ENCODE peak calls at places on chromosome 12, in seven cellular contexts. One of them, this sample, is unnamed.

GRCh38 chr12:73598626-73599025 is 939.0 kb upstream of the ATXN7L3B start:
- DNase-seq in OCI-M1: no peak
- DNase-seq in HEK293T: no peak
- DNase-seq in nephron progenitor cell: no peak
- DNase-seq in stimulated activated CD8-positive, alpha-beta memory T cell treated with anti-CD3 and anti-CD28 coated beads, Interleukin-12 subunit alpha, Interleukin-12 subunit beta, amount 100 ng/mL, for 4 hours: no peak
- DNase-seq in hippocampal formation: no peak
- DNase-seq in hepatic stellate cell: no peak
- DNase-seq in this sample: no peak

GRCh38 chr12:2944401-2945047 is 14.7 kb upstream of the TEAD4 start:
- DNase-seq in hepatic stellate cell: no peak
- DNase-seq in OCI-M1: peak; percentile 41
- DNase-seq in hippocampal formation: no peak
- DNase-seq in stimulated activated CD8-positive, alpha-beta memory T cell treated with anti-CD3 and anti-CD28 coated beads, Interleukin-12 subunit alpha, Interleukin-12 subunit beta, amount 100 ng/mL, for 4 hours: no peak
- DNase-seq in HEK293T: peak; percentile 55
- DNase-seq in nephron progenitor cell: peak; percentile 64
- DNase-seq in this sample: peak; percentile 66

GRCh38 chr12:27060740-27061139 is 21.6 kb downstream of the C12orf71 start:
- DNase-seq in HEK293T: no peak
- DNase-seq in hepatic stellate cell: no peak
- DNase-seq in nephron progenitor cell: no peak
- DNase-seq in hippocampal formation: no peak
- DNase-seq in OCI-M1: no peak
- DNase-seq in stimulated activated CD8-positive, alpha-beta memory T cell treated with anti-CD3 and anti-CD28 coated beads, Interleukin-12 subunit alpha, Interleukin-12 subunit beta, amount 100 ng/mL, for 4 hours: no peak
- DNase-seq in this sample: no peak

GRCh38 chr12:642633-643477 is 20.4 kb downstream of the NINJ2 start:
- DNase-seq in OCI-M1: peak; percentile 86
- DNase-seq in hippocampal formation: peak; percentile 65
- DNase-seq in hepatic stellate cell: peak; percentile 77
- DNase-seq in nephron progenitor cell: peak; percentile 75
- DNase-seq in HEK293T: peak; percentile 68
- DNase-seq in stimulated activated CD8-positive, alpha-beta memory T cell treated with anti-CD3 and anti-CD28 coated beads, Interleukin-12 subunit alpha, Interleukin-12 subunit beta, amount 100 ng/mL, for 4 hours: peak; percentile 64
- DNase-seq in this sample: peak; percentile 85

GRCh38 chr12:79782197-79782890 is 91.6 kb upstream of the PAWR start:
- DNase-seq in HEK293T: no peak
- DNase-seq in nephron progenitor cell: no peak
- DNase-seq in stimulated activated CD8-positive, alpha-beta memory T cell treated with anti-CD3 and anti-CD28 coated beads, Interleukin-12 subunit alpha, Interleukin-12 subunit beta, amount 100 ng/mL, for 4 hours: no peak
- DNase-seq in hippocampal formation: no peak
- DNase-seq in hepatic stellate cell: no peak
- DNase-seq in OCI-M1: peak; percentile 76
- DNase-seq in this sample: no peak

GRCh38 chr12:49260165-49260564 is 4.7 kb upstream of the TUBA1C start:
- DNase-seq in hepatic stellate cell: no peak
- DNase-seq in stimulated activated CD8-positive, alpha-beta memory T cell treated with anti-CD3 and anti-CD28 coated beads, Interleukin-12 subunit alpha, Interleukin-12 subunit beta, amount 100 ng/mL, for 4 hours: no peak
- DNase-seq in HEK293T: no peak
- DNase-seq in nephron progenitor cell: no peak
- DNase-seq in OCI-M1: peak; percentile 25
- DNase-seq in hippocampal formation: no peak
- DNase-seq in this sample: no peak

GRCh38 chr12:113766880-113767878 is 198.9 kb downstream of the RBM19 start:
- DNase-seq in hippocampal formation: no peak
- DNase-seq in hepatic stellate cell: peak; percentile 85
- DNase-seq in OCI-M1: no peak
- DNase-seq in nephron progenitor cell: no peak
- DNase-seq in stimulated activated CD8-positive, alpha-beta memory T cell treated with anti-CD3 and anti-CD28 coated beads, Interleukin-12 subunit alpha, Interleukin-12 subunit beta, amount 100 ng/mL, for 4 hours: no peak
- DNase-seq in HEK293T: no peak
- DNase-seq in this sample: no peak

GRCh38 chr12:69987453-69988102 is 162.6 kb downstream of the MYRFL start:
- DNase-seq in hippocampal formation: no peak
- DNase-seq in nephron progenitor cell: no peak
- DNase-seq in OCI-M1: no peak
- DNase-seq in hepatic stellate cell: peak; percentile 54
- DNase-seq in stimulated activated CD8-positive, alpha-beta memory T cell treated with anti-CD3 and anti-CD28 coated beads, Interleukin-12 subunit alpha, Interleukin-12 subunit beta, amount 100 ng/mL, for 4 hours: no peak
- DNase-seq in HEK293T: no peak
- DNase-seq in this sample: no peak

GRCh38 chr12:113022563-113023297 is 33.8 kb upstream of the DTX1 start:
- DNase-seq in HEK293T: no peak
- DNase-seq in hippocampal formation: no peak
- DNase-seq in OCI-M1: no peak
- DNase-seq in nephron progenitor cell: no peak
- DNase-seq in hepatic stellate cell: no peak
- DNase-seq in stimulated activated CD8-positive, alpha-beta memory T cell treated with anti-CD3 and anti-CD28 coated beads, Interleukin-12 subunit alpha, Interleukin-12 subunit beta, amount 100 ng/mL, for 4 hours: no peak
- DNase-seq in this sample: no peak

GRCh38 chr12:57836442-57837375 is 9.8 kb downstream of the CTDSP2 start:
- DNase-seq in hepatic stellate cell: peak; percentile 90
- DNase-seq in HEK293T: peak; percentile 42
- DNase-seq in nephron progenitor cell: peak; percentile 43
- DNase-seq in OCI-M1: peak; percentile 88
- DNase-seq in hippocampal formation: no peak
- DNase-seq in stimulated activated CD8-positive, alpha-beta memory T cell treated with anti-CD3 and anti-CD28 coated beads, Interleukin-12 subunit alpha, Interleukin-12 subunit beta, amount 100 ng/mL, for 4 hours: no peak
- DNase-seq in this sample: peak; percentile 76

GRCh38 chr12:121773011-121773777 is 20.3 kb downstream of the RHOF start:
- DNase-seq in nephron progenitor cell: peak; percentile 78
- DNase-seq in hepatic stellate cell: peak; percentile 87
- DNase-seq in OCI-M1: peak; percentile 81
- DNase-seq in hippocampal formation: peak; percentile 30
- DNase-seq in stimulated activated CD8-positive, alpha-beta memory T cell treated with anti-CD3 and anti-CD28 coated beads, Interleukin-12 subunit alpha, Interleukin-12 subunit beta, amount 100 ng/mL, for 4 hours: peak; percentile 60
- DNase-seq in HEK293T: peak; percentile 87
- DNase-seq in this sample: peak; percentile 78

GRCh38 chr12:31589896-31590729 is 823 bp downstream of the DENND5B start:
- DNase-seq in stimulated activated CD8-positive, alpha-beta memory T cell treated with anti-CD3 and anti-CD28 coated beads, Interleukin-12 subunit alpha, Interleukin-12 subunit beta, amount 100 ng/mL, for 4 hours: peak; percentile 7
- DNase-seq in hepatic stellate cell: peak; percentile 61
- DNase-seq in hippocampal formation: peak; percentile 16
- DNase-seq in HEK293T: peak; percentile 57
- DNase-seq in OCI-M1: peak; percentile 74
- DNase-seq in nephron progenitor cell: peak; percentile 72
- DNase-seq in this sample: peak; percentile 43

GRCh38 chr12:47766496-47767196 is 6.4 kb upstream of the SLC48A1 start:
- DNase-seq in nephron progenitor cell: no peak
- DNase-seq in HEK293T: no peak
- DNase-seq in hepatic stellate cell: no peak
- DNase-seq in stimulated activated CD8-positive, alpha-beta memory T cell treated with anti-CD3 and anti-CD28 coated beads, Interleukin-12 subunit alpha, Interleukin-12 subunit beta, amount 100 ng/mL, for 4 hours: no peak
- DNase-seq in hippocampal formation: no peak
- DNase-seq in OCI-M1: no peak
- DNase-seq in this sample: no peak

GRCh38 chr12:103779410-103780092 is 61.5 kb downstream of the NT5DC3 start:
- DNase-seq in OCI-M1: no peak
- DNase-seq in hippocampal formation: peak; percentile 70
- DNase-seq in stimulated activated CD8-positive, alpha-beta memory T cell treated with anti-CD3 and anti-CD28 coated beads, Interleukin-12 subunit alpha, Interleukin-12 subunit beta, amount 100 ng/mL, for 4 hours: no peak
- DNase-seq in nephron progenitor cell: no peak
- DNase-seq in HEK293T: no peak
- DNase-seq in hepatic stellate cell: peak; percentile 39
- DNase-seq in this sample: no peak

GRCh38 chr12:9634177-9634803 is 26.6 kb upstream of the KLRB1 start:
- DNase-seq in nephron progenitor cell: peak; percentile 39
- DNase-seq in OCI-M1: peak; percentile 86
- DNase-seq in hippocampal formation: no peak
- DNase-seq in stimulated activated CD8-positive, alpha-beta memory T cell treated with anti-CD3 and anti-CD28 coated beads, Interleukin-12 subunit alpha, Interleukin-12 subunit beta, amount 100 ng/mL, for 4 hours: no peak
- DNase-seq in hepatic stellate cell: no peak
- DNase-seq in HEK293T: peak; percentile 23
- DNase-seq in this sample: no peak

GRCh38 chr12:42187799-42188198 is 43.1 kb upstream of the GXYLT1 start:
- DNase-seq in hepatic stellate cell: no peak
- DNase-seq in OCI-M1: no peak
- DNase-seq in nephron progenitor cell: no peak
- DNase-seq in stimulated activated CD8-positive, alpha-beta memory T cell treated with anti-CD3 and anti-CD28 coated beads, Interleukin-12 subunit alpha, Interleukin-12 subunit beta, amount 100 ng/mL, for 4 hours: no peak
- DNase-seq in HEK293T: no peak
- DNase-seq in hippocampal formation: no peak
- DNase-seq in this sample: no peak

GRCh38 chr12:95653761-95654546 is 102.7 kb upstream of the USP44 start:
- DNase-seq in HEK293T: no peak
- DNase-seq in nephron progenitor cell: no peak
- DNase-seq in stimulated activated CD8-positive, alpha-beta memory T cell treated with anti-CD3 and anti-CD28 coated beads, Interleukin-12 subunit alpha, Interleukin-12 subunit beta, amount 100 ng/mL, for 4 hours: no peak
- DNase-seq in hepatic stellate cell: peak; percentile 74
- DNase-seq in OCI-M1: peak; percentile 14
- DNase-seq in hippocampal formation: no peak
- DNase-seq in this sample: no peak

GRCh38 chr12:49366652-49367380 is 446 bp upstream of the SPATS2 start:
- DNase-seq in nephron progenitor cell: peak; percentile 95
- DNase-seq in hippocampal formation: peak; percentile 66
- DNase-seq in OCI-M1: peak; percentile 94
- DNase-seq in stimulated activated CD8-positive, alpha-beta memory T cell treated with anti-CD3 and anti-CD28 coated beads, Interleukin-12 subunit alpha, Interleukin-12 subunit beta, amount 100 ng/mL, for 4 hours: peak; percentile 74
- DNase-seq in hepatic stellate cell: peak; percentile 95
- DNase-seq in HEK293T: peak; percentile 93
- DNase-seq in this sample: peak; percentile 97

GRCh38 chr12:3564861-3565260 is 73.9 kb downstream of the PRMT8 start:
- DNase-seq in HEK293T: no peak
- DNase-seq in OCI-M1: no peak
- DNase-seq in hepatic stellate cell: no peak
- DNase-seq in nephron progenitor cell: no peak
- DNase-seq in hippocampal formation: no peak
- DNase-seq in stimulated activated CD8-positive, alpha-beta memory T cell treated with anti-CD3 and anti-CD28 coated beads, Interleukin-12 subunit alpha, Interleukin-12 subunit beta, amount 100 ng/mL, for 4 hours: no peak
- DNase-seq in this sample: no peak

GRCh38 chr12:125185740-125186470 is 120.7 kb downstream of the AACS start:
- DNase-seq in stimulated activated CD8-positive, alpha-beta memory T cell treated with anti-CD3 and anti-CD28 coated beads, Interleukin-12 subunit alpha, Interleukin-12 subunit beta, amount 100 ng/mL, for 4 hours: no peak
- DNase-seq in OCI-M1: peak; percentile 92
- DNase-seq in nephron progenitor cell: peak; percentile 92
- DNase-seq in HEK293T: peak; percentile 82
- DNase-seq in hippocampal formation: peak; percentile 81
- DNase-seq in hepatic stellate cell: peak; percentile 73
- DNase-seq in this sample: peak; percentile 69

GRCh38 chr12:14716848-14717444 is 20.5 kb upstream of the GUCY2C start:
- DNase-seq in stimulated activated CD8-positive, alpha-beta memory T cell treated with anti-CD3 and anti-CD28 coated beads, Interleukin-12 subunit alpha, Interleukin-12 subunit beta, amount 100 ng/mL, for 4 hours: no peak
- DNase-seq in hepatic stellate cell: peak; percentile 25
- DNase-seq in hippocampal formation: no peak
- DNase-seq in OCI-M1: peak; percentile 76
- DNase-seq in nephron progenitor cell: peak; percentile 20
- DNase-seq in HEK293T: peak; percentile 26
- DNase-seq in this sample: no peak

GRCh38 chr12:108803428-108804105 is 53.8 kb downstream of the SSH1 start:
- DNase-seq in HEK293T: peak; percentile 84
- DNase-seq in OCI-M1: peak; percentile 86
- DNase-seq in nephron progenitor cell: peak; percentile 72
- DNase-seq in stimulated activated CD8-positive, alpha-beta memory T cell treated with anti-CD3 and anti-CD28 coated beads, Interleukin-12 subunit alpha, Interleukin-12 subunit beta, amount 100 ng/mL, for 4 hours: peak; percentile 29
- DNase-seq in hippocampal formation: peak; percentile 92
- DNase-seq in hepatic stellate cell: peak; percentile 84
- DNase-seq in this sample: peak; percentile 84

GRCh38 chr12:65125247-65125646 is 4.1 kb upstream of the WIF1 start:
- DNase-seq in HEK293T: no peak
- DNase-seq in stimulated activated CD8-positive, alpha-beta memory T cell treated with anti-CD3 and anti-CD28 coated beads, Interleukin-12 subunit alpha, Interleukin-12 subunit beta, amount 100 ng/mL, for 4 hours: no peak
- DNase-seq in nephron progenitor cell: no peak
- DNase-seq in OCI-M1: peak; percentile 58
- DNase-seq in hepatic stellate cell: no peak
- DNase-seq in hippocampal formation: no peak
- DNase-seq in this sample: no peak

GRCh38 chr12:59077153-59077930 is 157.0 kb upstream of the LRIG3 start:
- DNase-seq in nephron progenitor cell: peak; percentile 9
- DNase-seq in stimulated activated CD8-positive, alpha-beta memory T cell treated with anti-CD3 and anti-CD28 coated beads, Interleukin-12 subunit alpha, Interleukin-12 subunit beta, amount 100 ng/mL, for 4 hours: no peak
- DNase-seq in HEK293T: no peak
- DNase-seq in hippocampal formation: no peak
- DNase-seq in OCI-M1: no peak
- DNase-seq in hepatic stellate cell: no peak
- DNase-seq in this sample: no peak

GRCh38 chr12:27517961-27518668 is 5.9 kb upstream of the PPFIBP1 start:
- DNase-seq in nephron progenitor cell: no peak
- DNase-seq in hippocampal formation: no peak
- DNase-seq in OCI-M1: no peak
- DNase-seq in hepatic stellate cell: no peak
- DNase-seq in HEK293T: no peak
- DNase-seq in stimulated activated CD8-positive, alpha-beta memory T cell treated with anti-CD3 and anti-CD28 coated beads, Interleukin-12 subunit alpha, Interleukin-12 subunit beta, amount 100 ng/mL, for 4 hours: no peak
- DNase-seq in this sample: no peak

GRCh38 chr12:42684171-42685071 is 94.9 kb upstream of the PRICKLE1 start:
- DNase-seq in hippocampal formation: no peak
- DNase-seq in stimulated activated CD8-positive, alpha-beta memory T cell treated with anti-CD3 and anti-CD28 coated beads, Interleukin-12 subunit alpha, Interleukin-12 subunit beta, amount 100 ng/mL, for 4 hours: no peak
- DNase-seq in HEK293T: no peak
- DNase-seq in nephron progenitor cell: no peak
- DNase-seq in OCI-M1: no peak
- DNase-seq in hepatic stellate cell: no peak
- DNase-seq in this sample: no peak

GRCh38 chr12:66066071-66066928 is 64.2 kb downstream of the LLPH start:
- DNase-seq in hippocampal formation: no peak
- DNase-seq in nephron progenitor cell: no peak
- DNase-seq in OCI-M1: peak; percentile 50
- DNase-seq in stimulated activated CD8-positive, alpha-beta memory T cell treated with anti-CD3 and anti-CD28 coated beads, Interleukin-12 subunit alpha, Interleukin-12 subunit beta, amount 100 ng/mL, for 4 hours: no peak
- DNase-seq in HEK293T: peak; percentile 62
- DNase-seq in hepatic stellate cell: no peak
- DNase-seq in this sample: no peak

GRCh38 chr12:31589582-31589895 is 1.4 kb downstream of the DENND5B start:
- DNase-seq in HEK293T: no peak
- DNase-seq in nephron progenitor cell: peak; percentile 70
- DNase-seq in OCI-M1: no peak
- DNase-seq in hepatic stellate cell: no peak
- DNase-seq in stimulated activated CD8-positive, alpha-beta memory T cell treated with anti-CD3 and anti-CD28 coated beads, Interleukin-12 subunit alpha, Interleukin-12 subunit beta, amount 100 ng/mL, for 4 hours: peak; percentile 10
- DNase-seq in hippocampal formation: peak; percentile 55
- DNase-seq in this sample: no peak